ENCODE peak calls at places on chromosomes 5 and 9, in four cellular contexts. I is SK-N-SH, N is K562, R is H1. P is an unnamed sample.

GRCh38 chr5:2746642-2747041 is 4.8 kb downstream of the IRX2 start:
- DNase-seq in I (no peak), N (no peak), R (no peak), P (no peak)

GRCh38 chr9:74846771-74847170 is 41.0 kb downstream of the TRPM6 start:
- DNase-seq in I (no peak), N (no peak), R (no peak), P (no peak)

GRCh38 chr5:150376799-150377771 is 19.6 kb downstream of the TCOF1 start:
- DNase-seq in I (no peak), N (no peak), R (no peak), P (no peak)

GRCh38 chr5:143471041-143471509 is 67.6 kb upstream of the NR3C1 start:
- DNase-seq in I (no peak), N (no peak), R (no peak), P (no peak)

GRCh38 chr5:57216714-57217113 is 42.9 kb downstream of the GPBP1 start:
- DNase-seq in I (no peak), N (no peak), R (no peak), P (no peak)

GRCh38 chr9:91502475-91502874 is 78.8 kb upstream of the NFIL3 start:
- DNase-seq in I (no peak), N (no peak), R (no peak), P (no peak)

GRCh38 chr9:114497220-114497619 is 8.1 kb downstream of the WHRN start:
- DNase-seq in I (no peak), N (no peak), R (no peak), P (no peak)

GRCh38 chr9:12819436-12820185 is 44.8 kb downstream of the LURAP1L start:
- DNase-seq in I (no peak), N (peak), R (peak), P (peak)

GRCh38 chr5:150665044-150665443 is 4.0 kb downstream of the MYOZ3 start:
- DNase-seq in I (no peak), N (no peak), R (no peak), P (no peak)

GRCh38 chr9:96619491-96620154 is at the start of gene CDC14B:
- DNase-seq in I (peak), N (peak), R (peak), P (peak)

GRCh38 chr5:95761771-95762680 is 30.9 kb downstream of the RHOBTB3 start:
- DNase-seq in I (peak), N (no peak), R (no peak), P (no peak)

GRCh38 chr5:6760003-6760402 is 46.8 kb downstream of the TENT4A start:
- DNase-seq in I (no peak), N (no peak), R (no peak), P (no peak)

GRCh38 chr5:128315671-128316070 is 222.4 kb downstream of the FBN2 start:
- DNase-seq in I (no peak), N (no peak), R (no peak), P (no peak)

GRCh38 chr9:124695280-124695890 is 75.7 kb downstream of the NR6A1 start:
- DNase-seq in I (no peak), N (no peak), R (no peak), P (no peak)

GRCh38 chr5:58151414-58151813 is 308.5 kb downstream of the PLK2 start:
- DNase-seq in I (no peak), N (no peak), R (no peak), P (no peak)

GRCh38 chr9:17613723-17614122 is 34.9 kb downstream of the SH3GL2 start:
- DNase-seq in I (no peak), N (no peak), R (no peak), P (no peak)

GRCh38 chr5:150246835-150247234 is 42.7 kb downstream of the CAMK2A start:
- DNase-seq in I (no peak), N (peak), R (no peak), P (no peak)

GRCh38 chr9:126805546-126806262 is 864 bp downstream of the ZBTB43 start:
- DNase-seq in I (no peak), N (peak), R (no peak), P (no peak)

GRCh38 chr5:176836811-176837706 is 26.7 kb downstream of the UNC5A start:
- DNase-seq in I (no peak), N (no peak), R (no peak), P (no peak)
- TF ChIP-seq TEAD4 in I (no peak), N (no peak), R (no peak), P (no peak)

DNA sequence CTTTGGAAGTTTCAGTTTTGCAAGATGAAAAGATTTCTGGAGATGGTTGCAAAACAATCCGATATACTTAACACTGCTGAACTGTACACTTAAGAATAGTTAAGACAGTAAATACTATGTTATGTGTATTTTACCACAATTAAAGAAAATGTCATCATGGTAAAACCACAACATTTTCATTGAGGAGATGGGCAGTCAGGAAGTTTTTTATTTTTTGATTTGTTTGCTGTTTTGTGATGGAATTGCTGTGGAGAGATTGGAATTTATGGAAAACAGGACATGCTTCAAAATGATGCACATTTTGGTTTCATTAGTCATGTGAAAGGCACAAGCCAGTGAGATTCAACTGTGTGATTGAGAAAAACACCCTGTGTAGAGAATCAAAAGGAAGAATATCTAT is 90.5 kb upstream of the AGXT2 start:
- DNase-seq in I (no peak), N (no peak), R (no peak), P (no peak)
- TF ChIP-seq TEAD4 in I (no peak), N (no peak), R (no peak), P (no peak)

GRCh38 chr9:92719028-92719647 is 45.5 kb downstream of the BICD2 start:
- DNase-seq in I (no peak), N (no peak), R (no peak), P (no peak)

GRCh38 chr9:92718086-92719001 is 46.3 kb downstream of the BICD2 start:
- DNase-seq in I (no peak), N (no peak), R (no peak), P (no peak)

GRCh38 chr9:92716557-92716956 is 46.6 kb upstream of the IPPK start:
- DNase-seq in I (peak), N (peak), R (peak), P (peak)

GRCh38 chr9:92715488-92716231 is 45.7 kb upstream of the IPPK start:
- DNase-seq in I (no peak), N (peak), R (no peak), P (peak)

GRCh38 chr9:92717201-92718085 is 47.2 kb downstream of the BICD2 start:
- DNase-seq in I (no peak), N (no peak), R (no peak), P (peak)
- TF ChIP-seq TEAD4 in I (no peak), N (no peak), R (no peak), P (no peak)

GRCh38 chr5:138491669-138492551 is 26.6 kb downstream of the EGR1 start:
- DNase-seq in I (peak), N (peak), R (no peak), P (peak)

GRCh38 chr5:138490648-138491283 is 25.5 kb downstream of the EGR1 start:
- DNase-seq in I (no peak), N (peak), R (no peak), P (no peak)

GRCh38 chr5:138489705-138490104 is 24.4 kb downstream of the EGR1 start:
- DNase-seq in I (no peak), N (no peak), R (no peak), P (no peak)

GRCh38 chr5:138491284-138491648 is 26.0 kb downstream of the EGR1 start:
- DNase-seq in I (no peak), N (no peak), R (no peak), P (no peak)

GRCh38 chr5:138488481-138488945 is 23.2 kb downstream of the EGR1 start:
- DNase-seq in I (no peak), N (peak), R (no peak), P (no peak)
- TF ChIP-seq TEAD4 in I (no peak), N (peak), R (no peak), P (no peak)

DNA sequence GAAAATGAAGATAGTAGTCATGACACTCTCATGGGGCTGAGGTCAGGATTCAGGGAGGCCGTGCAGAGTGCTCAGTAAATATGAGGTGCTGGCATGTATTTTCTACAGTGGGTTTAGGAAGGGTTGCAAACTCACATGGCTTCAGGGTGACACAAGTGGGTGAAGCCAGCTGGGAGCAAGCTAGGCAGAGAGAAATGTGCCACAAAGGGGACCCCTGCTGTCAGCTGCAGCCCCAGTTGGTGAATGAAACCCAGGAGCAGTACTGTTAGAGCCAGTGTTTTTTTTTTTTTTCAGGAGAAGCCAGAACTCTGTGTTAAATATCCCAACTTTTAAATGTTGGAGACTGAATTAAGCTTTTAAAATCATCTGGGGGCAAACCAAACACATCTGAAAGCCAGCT is 75.3 kb downstream of the INSYN2B start:
- DNase-seq in I (no peak), N (no peak), R (no peak), P (no peak)
- TF ChIP-seq TEAD4 in I (no peak), N (no peak), R (no peak), P (no peak)

DNA sequence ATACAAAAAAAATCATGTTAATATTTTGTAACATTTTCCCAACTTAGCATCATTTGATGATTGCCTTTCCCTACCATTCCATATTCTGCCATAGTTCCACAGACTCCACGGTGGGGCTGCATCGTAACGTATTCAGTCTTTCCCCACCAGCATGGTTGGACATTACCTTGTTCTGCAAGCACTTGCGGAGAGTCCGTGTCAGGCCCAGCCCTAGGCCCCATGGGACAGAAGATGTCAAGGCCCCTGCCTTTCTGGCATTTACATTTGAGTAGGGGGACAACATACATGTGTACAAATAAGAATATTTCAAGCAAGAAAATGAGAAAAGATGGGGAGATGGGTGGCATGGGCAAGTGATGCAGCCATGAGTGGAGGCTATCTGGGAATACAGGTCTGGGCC is 8.2 kb upstream of the PHF2 start:
- DNase-seq in I (no peak), N (no peak), R (no peak), P (no peak)
- TF ChIP-seq TEAD4 in I (no peak), N (no peak), R (no peak), P (no peak)

GRCh38 chr5:172594867-172595466 is 46.1 kb upstream of the NEURL1B start:
- DNase-seq in I (no peak), N (no peak), R (no peak), P (no peak)

GRCh38 chr5:172598251-172599203 is 42.5 kb upstream of the NEURL1B start:
- DNase-seq in I (no peak), N (no peak), R (no peak), P (no peak)

GRCh38 chr5:172595591-172596455 is 45.2 kb upstream of the NEURL1B start:
- DNase-seq in I (no peak), N (no peak), R (no peak), P (no peak)

GRCh38 chr5:172597755-172598155 is 43.3 kb upstream of the NEURL1B start:
- DNase-seq in I (no peak), N (no peak), R (no peak), P (no peak)

DNA sequence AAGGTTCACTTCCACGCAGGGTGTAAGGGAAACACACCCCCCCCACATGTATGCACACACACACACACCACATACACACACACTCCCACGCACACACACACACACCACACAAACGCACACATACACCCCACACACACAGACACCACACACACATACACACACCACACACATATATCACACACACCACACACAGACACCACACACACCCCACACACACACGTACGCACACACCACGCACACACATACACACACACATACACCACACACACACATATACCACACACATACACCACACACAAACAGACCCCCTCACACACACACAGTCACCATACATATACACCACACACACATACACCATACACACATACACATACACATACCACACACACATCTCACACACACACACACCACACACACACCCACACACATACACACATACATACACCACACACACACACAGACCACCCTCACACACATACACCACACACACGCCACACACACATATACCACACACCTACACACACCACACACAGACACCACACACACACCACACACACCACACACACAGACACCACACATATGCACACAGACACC is 44.3 kb upstream of the NEURL1B start:
- DNase-seq in I (no peak), N (no peak), R (no peak), P (no peak)
- TF ChIP-seq TEAD4 in I (no peak), N (no peak), R (no peak), P (no peak)

GRCh38 chr5:137035480-137035878 is 463.6 kb downstream of the SPOCK1 start:
- DNase-seq in I (no peak), N (no peak), R (no peak), P (no peak)

GRCh38 chr5:137032929-137033328 is 466.2 kb downstream of the SPOCK1 start:
- DNase-seq in I (no peak), N (no peak), R (no peak), P (peak)

GRCh38 chr5:137034213-137034612 is 464.9 kb downstream of the SPOCK1 start:
- DNase-seq in I (no peak), N (no peak), R (no peak), P (no peak)

GRCh38 chr5:137036630-137037029 is 462.5 kb downstream of the SPOCK1 start:
- DNase-seq in I (no peak), N (no peak), R (peak), P (peak)

GRCh38 chr5:137034764-137035479 is 464.2 kb downstream of the SPOCK1 start:
- DNase-seq in I (no peak), N (no peak), R (no peak), P (no peak)
- TF ChIP-seq TEAD4 in I (no peak), N (no peak), R (no peak), P (no peak)

GRCh38 chr5:10591159-10591558 is 27.3 kb downstream of the ANKRD33B start:
- DNase-seq in I (no peak), N (no peak), R (no peak), P (no peak)

GRCh38 chr5:10594591-10595210 is 30.8 kb downstream of the ANKRD33B start:
- DNase-seq in I (no peak), N (no peak), R (no peak), P (no peak)

GRCh38 chr5:10591946-10592345 is 28.1 kb downstream of the ANKRD33B start:
- DNase-seq in I (no peak), N (no peak), R (no peak), P (no peak)

GRCh38 chr5:10593531-10594181 is 29.8 kb downstream of the ANKRD33B start:
- DNase-seq in I (no peak), N (no peak), R (no peak), P (no peak)

DNA sequence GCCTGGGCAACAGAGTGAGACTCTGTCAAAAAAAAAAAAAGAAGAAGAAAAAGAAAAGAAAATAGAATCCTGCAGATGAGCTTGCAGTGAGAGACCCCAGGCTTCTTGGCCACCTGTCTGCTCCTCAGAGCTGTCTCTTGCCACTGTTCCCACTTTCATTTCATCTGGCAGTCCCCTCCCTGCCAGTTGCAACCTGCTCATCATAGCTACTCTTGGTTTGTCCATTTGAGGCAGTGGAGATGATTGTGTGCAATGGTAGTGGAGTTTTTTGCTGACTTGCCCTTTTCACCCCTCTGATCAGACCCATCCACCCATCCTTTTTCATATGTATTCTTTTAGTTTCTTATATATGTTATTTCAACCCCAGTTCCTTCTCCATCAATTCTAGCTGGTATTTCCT is 28.7 kb downstream of the ANKRD33B start:
- DNase-seq in I (no peak), N (no peak), R (no peak), P (no peak)
- TF ChIP-seq TEAD4 in I (no peak), N (no peak), R (no peak), P (no peak)

GRCh38 chr9:32566770-32567169 is 6.2 kb downstream of the NDUFB6 start:
- DNase-seq in I (no peak), N (no peak), R (no peak), P (no peak)

GRCh38 chr9:32572900-32573523 is at the start of gene NDUFB6:
- DNase-seq in I (peak), N (peak), R (no peak), P (peak)

GRCh38 chr9:32570262-32570661 is 2.7 kb downstream of the NDUFB6 start:
- DNase-seq in I (no peak), N (no peak), R (no peak), P (no peak)

GRCh38 chr9:32577316-32577715 is 4.4 kb upstream of the NDUFB6 start:
- DNase-seq in I (no peak), N (no peak), R (no peak), P (no peak)

DNA sequence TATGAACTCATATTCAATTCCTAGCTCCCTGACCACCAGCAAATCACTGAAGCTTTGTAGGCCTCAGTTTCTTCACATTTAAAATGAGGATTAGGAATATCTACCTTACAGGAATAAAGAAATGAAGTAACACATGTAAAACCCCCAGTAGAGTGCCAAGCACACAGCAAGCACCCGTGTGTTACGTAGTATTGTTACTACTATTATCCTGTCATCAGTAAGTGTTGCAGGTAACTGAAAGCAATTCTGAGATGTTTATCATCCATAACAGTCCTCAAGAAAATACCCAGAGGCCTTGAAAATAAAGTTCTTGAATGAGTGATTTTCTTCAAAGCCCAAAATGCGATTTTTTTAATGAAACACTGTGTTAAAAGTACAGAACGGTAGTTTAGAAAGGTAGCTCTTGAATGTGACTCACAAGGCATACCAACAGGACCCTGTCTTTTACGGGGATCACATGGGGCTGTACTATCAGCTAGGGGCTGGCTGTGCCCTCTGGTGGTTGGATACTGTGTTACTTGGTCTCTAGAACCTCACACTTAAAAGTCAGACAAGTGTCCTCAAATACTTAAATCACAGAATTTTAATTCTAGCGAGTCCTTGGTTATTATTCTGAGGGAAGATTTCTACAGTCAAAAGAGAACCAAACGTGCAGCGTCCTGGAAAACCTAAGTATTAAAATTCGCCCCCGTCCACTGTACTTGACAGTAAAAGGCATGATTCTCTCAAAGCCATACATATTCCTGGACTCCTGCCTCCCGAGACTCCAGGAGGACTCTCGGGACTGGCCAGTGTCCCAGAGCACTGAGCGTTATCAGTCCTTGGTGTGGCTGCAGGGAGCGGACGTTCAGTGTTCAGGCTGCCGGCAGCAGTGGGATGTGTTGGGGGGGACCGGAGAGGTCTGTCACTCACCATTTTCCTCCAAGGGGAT is 725 bp downstream of the NDUFB6 start:
- DNase-seq in I (peak), N (peak), R (no peak), P (peak)
- TF ChIP-seq TEAD4 in I (no peak), N (no peak), R (no peak), P (no peak)